ENCODE peak calls at places on chromosomes 1 and 21, in seven cellular contexts. G, M, S, Y, E, A and J are unnamed samples.

GRCh38 chr1:36248250-36248894 is 24.1 kb downstream of the THRAP3 start:
- DNase-seq in S (peak), M (no peak), E (peak), Y (no peak), G (peak), A (no peak), J (no peak)

GRCh38 chr21:46122758-46123683 is 25.1 kb downstream of the COL6A2 start:
- DNase-seq in G (no peak), E (peak), Y (no peak), M (no peak), S (peak), A (no peak), J (no peak)

GRCh38 chr1:117559139-117559538 is 46.7 kb upstream of the TENT5C start:
- DNase-seq in G (no peak), S (no peak), A (no peak), M (no peak), Y (no peak), E (no peak), J (no peak)

GRCh38 chr1:25837253-25837875 is 17.6 kb downstream of the MTFR1L start:
- DNase-seq in E (no peak), G (no peak), M (no peak), S (no peak), Y (no peak), A (no peak), J (no peak)

GRCh38 chr1:1862905-1863547 is 27.9 kb downstream of the GNB1 start:
- DNase-seq in Y (no peak), G (no peak), M (no peak), A (no peak), E (no peak), S (no peak), J (no peak)

GRCh38 chr1:184340984-184341383 is 45.8 kb upstream of the C1orf21 start:
- DNase-seq in M (no peak), E (no peak), S (no peak), A (no peak), Y (no peak), G (no peak), J (no peak)

GRCh38 chr1:169321539-169321938 is 46.1 kb downstream of the NME7 start:
- DNase-seq in M (no peak), E (no peak), Y (no peak), G (peak), S (no peak), A (no peak), J (no peak)

GRCh38 chr1:10888791-10889627 is 92.6 kb upstream of the CASZ1 start:
- DNase-seq in S (no peak), A (no peak), G (no peak), Y (no peak), E (no peak), M (no peak), J (no peak)

GRCh38 chr1:203075249-203076030 is 10.4 kb downstream of the MYOG start:
- DNase-seq in M (peak), S (no peak), E (peak), Y (peak), A (no peak), G (no peak), J (no peak)

GRCh38 chr1:13900583-13900982 is 200.6 kb downstream of the PRDM2 start:
- DNase-seq in M (no peak), Y (no peak), S (no peak), A (no peak), E (no peak), G (no peak), J (no peak)

GRCh38 chr1:22190251-22190650 is 47.4 kb upstream of the WNT4 start:
- DNase-seq in Y (no peak), G (no peak), A (no peak), M (no peak), E (no peak), S (no peak), J (no peak)

GRCh38 chr1:44947060-44947773 is 39.2 kb downstream of the EIF2B3 start:
- DNase-seq in M (no peak), Y (no peak), S (no peak), A (no peak), G (peak), E (no peak), J (no peak)

GRCh38 chr1:173043253-173043652 is 7.5 kb downstream of the TNFSF18 start:
- DNase-seq in G (peak), M (no peak), Y (no peak), A (no peak), E (no peak), S (no peak), J (no peak)

GRCh38 chr1:34113362-34113761 is 51.7 kb downstream of the CSMD2 start:
- DNase-seq in E (no peak), M (no peak), Y (no peak), S (no peak), A (no peak), G (no peak), J (no peak)

GRCh38 chr1:46301406-46302090 is 1.9 kb downstream of the LRRC41 start:
- DNase-seq in E (peak), S (peak), Y (peak), M (no peak), G (peak), A (peak), J (peak)

GRCh38 chr1:186763107-186763506 is 65.6 kb upstream of the PLA2G4A start:
- DNase-seq in Y (no peak), M (no peak), A (no peak), G (peak), E (no peak), S (no peak), J (no peak)

GRCh38 chr1:245085508-245086095 is 69.2 kb upstream of the KIF26B start:
- DNase-seq in S (no peak), A (no peak), G (peak), E (no peak), Y (peak), M (no peak), J (no peak)

GRCh38 chr1:230243583-230244377 is 176.7 kb downstream of the GALNT2 start:
- DNase-seq in E (no peak), M (no peak), S (no peak), A (no peak), G (peak), Y (no peak), J (no peak)

GRCh38 chr1:198671136-198671535 is 32.3 kb downstream of the PTPRC start:
- DNase-seq in A (no peak), G (no peak), E (no peak), Y (no peak), S (no peak), M (peak), J (peak)

GRCh38 chr1:11198257-11198656 is 9.1 kb downstream of the ANGPTL7 start:
- DNase-seq in M (no peak), A (no peak), G (no peak), E (no peak), S (no peak), Y (no peak), J (no peak)

GRCh38 chr1:203301331-203301668 is 4.0 kb upstream of the BTG2 start:
- DNase-seq in G (no peak), E (no peak), A (no peak), Y (no peak), M (no peak), S (no peak), J (no peak)

GRCh38 chr1:205972491-205973168 is 29.4 kb upstream of the SLC26A9 start:
- DNase-seq in E (peak), M (no peak), S (no peak), Y (no peak), A (no peak), G (peak), J (no peak)

GRCh38 chr1:8439015-8439702 is 121.2 kb downstream of the SLC45A1 start:
- DNase-seq in M (peak), G (peak), E (peak), A (no peak), S (peak), Y (no peak), J (no peak)

GRCh38 chr1:166489670-166490436 is 323.1 kb upstream of the FAM78B start:
- DNase-seq in A (peak), G (peak), E (peak), Y (peak), M (peak), S (peak), J (peak)

GRCh38 chr1:64187646-64188045 is 15.8 kb upstream of the UBE2U start:
- DNase-seq in M (no peak), G (no peak), E (no peak), S (no peak), A (no peak), Y (no peak), J (no peak)

GRCh38 chr1:114339379-114339778 is 171.6 kb downstream of the TRIM33 start:
- DNase-seq in Y (no peak), S (no peak), G (no peak), M (no peak), A (no peak), E (no peak), J (no peak)

GRCh38 chr1:185559151-185559550 is 175.0 kb upstream of the HMCN1 start:
- DNase-seq in M (no peak), G (no peak), A (no peak), Y (no peak), E (no peak), S (no peak), J (no peak)

GRCh38 chr21:43311303-43311817 is 115.6 kb downstream of the SIK1 start:
- DNase-seq in Y (no peak), A (no peak), M (no peak), S (peak), E (no peak), G (no peak), J (peak)